ENCODE peak calls at places on chromosomes 3 and 15, in six cellular contexts. F is stomach; A is T-helper 9 cell; H is ecto neural progenitor cell; E is HT-29; R is CD4-positive, CD25-positive, alpha-beta regulatory T cell. K is an unnamed sample.

GRCh38 chr3:134201201-134202130 is 49.2 kb downstream of the RYK start:
- DNase-seq in H (no peak), F (no peak), E (no peak), A (no peak), R (no peak), K (no peak)

GRCh38 chr3:194867270-194867983 is 181.7 kb downstream of the FAM43A start:
- DNase-seq in F (peak), R (no peak), H (no peak), E (peak), A (no peak), K (no peak)

GRCh38 chr15:75532413-75533250 is 46.5 kb downstream of the PTPN9 start:
- DNase-seq in R (peak), E (peak), F (peak), A (no peak), H (peak), K (peak)

GRCh38 chr3:162192340-162193004 is 695.9 kb downstream of the OTOL1 start:
- DNase-seq in H (no peak), R (no peak), F (no peak), E (no peak), A (no peak), K (no peak)

GRCh38 chr3:177781686-177782161 is 584.4 kb upstream of the TBL1XR1 start:
- DNase-seq in E (no peak), F (no peak), H (no peak), A (no peak), R (no peak), K (peak)

GRCh38 chr3:139634236-139634635 is 43.5 kb downstream of the NMNAT3 start:
- DNase-seq in E (no peak), F (no peak), R (no peak), H (peak), A (no peak), K (no peak)

GRCh38 chr3:195736866-195737490 is 16.2 kb downstream of the MUC20 start:
- DNase-seq in A (no peak), F (no peak), H (no peak), R (no peak), E (no peak), K (no peak)

GRCh38 chr3:120850326-120851295 is 57.4 kb upstream of the STXBP5L start:
- DNase-seq in A (no peak), R (no peak), H (no peak), E (no peak), F (no peak), K (no peak)

GRCh38 chr3:24545917-24546316 is 51.3 kb upstream of the THRB start:
- DNase-seq in F (no peak), R (no peak), A (no peak), E (no peak), H (no peak), K (no peak)

GRCh38 chr15:33722005-33722672 is 246.2 kb upstream of the CHRM5 start:
- DNase-seq in H (no peak), R (no peak), A (no peak), F (no peak), E (no peak), K (peak)

GRCh38 chr3:156171517-156172267 is 51.3 kb downstream of the KCNAB1 start:
- DNase-seq in R (no peak), E (peak), H (no peak), A (no peak), F (no peak), K (no peak)

GRCh38 chr15:74235962-74236361 is at the start of gene CCDC33:
- DNase-seq in A (no peak), E (peak), R (no peak), H (no peak), F (peak), K (no peak)

GRCh38 chr3:195895078-195895899 is 13.1 kb downstream of the TNK2 start:
- DNase-seq in F (peak), R (peak), E (no peak), H (peak), A (peak), K (peak)

K was measured in AML-193.